ENCODE peak calls at places on chromosomes 4 and X, in seven cellular contexts. K, A, I, C, J, G and D are unnamed samples.

GRCh38 chr4:109875106-109875505 is 27.2 kb downstream of the LRIT3 start:
- DNase-seq in C (no peak), A (no peak), K (no peak), J (no peak), G (no peak), I (no peak), D (no peak)

GRCh38 chr4:76213415-76214268 is at the start of gene SCARB2:
- DNase-seq in J (peak), K (peak), G (peak), A (peak), I (peak), C (peak), D (peak)

GRCh38 chrX:93422693-93423092 is 250.7 kb downstream of the NAP1L3 start:
- DNase-seq in K (no peak), C (no peak), J (no peak), I (peak), G (no peak), A (peak), D (no peak)

GRCh38 chr4:15921592-15921932 is 17.0 kb downstream of the FGFBP1 start:
- DNase-seq in K (no peak), A (no peak), C (no peak), G (no peak), J (no peak), I (no peak), D (no peak)

GRCh38 chr4:6492027-6492590 is 19.7 kb upstream of the PPP2R2C start:
- DNase-seq in I (no peak), A (no peak), J (no peak), G (no peak), C (no peak), K (no peak), D (no peak)

GRCh38 chrX:30690330-30690729 is 37.1 kb downstream of the GK start:
- DNase-seq in G (no peak), I (no peak), A (no peak), K (no peak), C (no peak), J (no peak), D (no peak)

GRCh38 chr4:54499308-54500074 is 158.3 kb upstream of the KIT start:
- DNase-seq in K (no peak), A (peak), J (peak), C (no peak), G (no peak), I (peak), D (no peak)

GRCh38 chr4:78129383-78130108 is 72.4 kb downstream of the FRAS1 start:
- DNase-seq in C (no peak), I (no peak), A (no peak), J (no peak), K (no peak), G (no peak), D (no peak)

GRCh38 chrX:132958086-132958703 is at the start of gene HS6ST2:
- DNase-seq in A (peak), K (no peak), C (peak), J (no peak), I (no peak), G (no peak), D (no peak)

GRCh38 chr4:174714393-174715211 is 114.4 kb downstream of the GLRA3 start:
- DNase-seq in J (no peak), A (peak), I (peak), K (no peak), C (no peak), G (no peak), D (no peak)

GRCh38 chr4:121041307-121042090 is 30.8 kb downstream of the NDNF start:
- DNase-seq in G (no peak), J (no peak), K (no peak), C (no peak), I (peak), A (no peak), D (no peak)

GRCh38 chrX:50874878-50875277 is 35.7 kb upstream of the BMP15 start:
- DNase-seq in A (peak), G (no peak), K (no peak), I (no peak), J (no peak), C (no peak), D (no peak)

GRCh38 chr4:86250006-86250405 is 109.8 kb downstream of the MAPK10 start:
- DNase-seq in G (no peak), C (no peak), K (no peak), J (no peak), I (no peak), A (no peak), D (no peak)

GRCh38 chr4:86644892-86645291 is 50.8 kb downstream of the PTPN13 start:
- DNase-seq in A (no peak), J (no peak), G (no peak), C (no peak), I (no peak), K (no peak), D (no peak)

GRCh38 chr4:878796-879729 is 53.1 kb downstream of the GAK start:
- DNase-seq in J (no peak), C (no peak), G (no peak), I (no peak), A (no peak), K (no peak), D (no peak)

GRCh38 chrX:121254336-121254735 is 206.9 kb downstream of the GLUD2 start:
- DNase-seq in J (no peak), I (peak), A (peak), C (no peak), G (no peak), K (no peak), D (no peak)

GRCh38 chr4:41218703-41219102 is 4.4 kb upstream of the APBB2 start:
- DNase-seq in J (no peak), A (no peak), I (no peak), C (no peak), K (no peak), G (no peak), D (no peak)

GRCh38 chr4:135269125-135269772 is 1067.7 kb upstream of the PABPC4L start:
- DNase-seq in A (no peak), G (no peak), C (no peak), J (no peak), I (no peak), K (no peak), D (no peak)

GRCh38 chr4:120843840-120844527 is 78.5 kb downstream of the PRDM5 start:
- DNase-seq in K (no peak), C (no peak), A (peak), J (no peak), I (peak), G (no peak), D (no peak)

GRCh38 chr4:23741586-23742240 is 148.1 kb downstream of the PPARGC1A start:
- DNase-seq in G (no peak), J (no peak), I (no peak), C (no peak), K (no peak), A (no peak), D (no peak)

GRCh38 chr4:47106561-47106960 is 75.2 kb downstream of the GABRB1 start:
- DNase-seq in K (no peak), C (no peak), A (no peak), G (no peak), J (no peak), I (no peak), D (no peak)

GRCh38 chr4:112472318-112472717 is 43.7 kb downstream of the NEUROG2 start:
- DNase-seq in I (no peak), K (no peak), G (no peak), A (no peak), J (no peak), C (no peak), D (no peak)

GRCh38 chrX:122272011-122272410 is 912.1 kb upstream of the GRIA3 start:
- DNase-seq in I (no peak), J (no peak), G (no peak), K (no peak), C (no peak), A (no peak), D (no peak)

GRCh38 chr4:85548841-85549240 is 73.9 kb downstream of the ARHGAP24 start:
- DNase-seq in I (no peak), C (no peak), J (no peak), A (no peak), K (no peak), G (no peak), D (no peak)

GRCh38 chr4:54101190-54102041 is 1.5 kb downstream of the GSX2 start:
- DNase-seq in G (no peak), I (no peak), K (no peak), C (no peak), J (no peak), A (peak), D (no peak)

GRCh38 chr4:46820154-46820553 is 88.9 kb downstream of the COX7B2 start:
- DNase-seq in J (no peak), I (no peak), K (no peak), C (no peak), G (no peak), A (no peak), D (no peak)

GRCh38 chrX:134753185-134754008 is 95.1 kb upstream of the PLAC1 start:
- DNase-seq in G (no peak), I (peak), A (no peak), K (no peak), C (no peak), J (peak), D (no peak)
- TF ChIP-seq CTCF in G (no peak), I (peak), A (no peak), K (no peak), C (no peak), J (peak), D (peak)

DNA sequence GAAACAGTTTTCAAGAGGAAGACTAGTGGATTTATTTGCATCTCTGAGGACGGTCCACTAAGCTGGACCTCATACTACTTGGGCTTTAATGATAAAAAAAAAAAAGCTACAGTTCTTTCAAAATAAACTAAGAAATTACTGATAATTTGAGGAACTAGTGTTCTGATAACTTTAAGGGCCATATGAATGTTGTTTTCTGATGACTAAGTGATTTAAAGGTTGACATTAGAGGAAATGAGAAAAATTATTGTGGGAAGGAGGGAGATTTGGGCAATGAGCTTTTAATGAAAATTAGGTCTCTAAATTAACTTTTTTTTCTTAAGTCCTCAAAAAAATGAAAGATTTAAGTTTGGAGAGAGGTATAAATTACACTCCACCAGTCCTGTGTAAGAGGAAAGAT is 60.8 kb upstream of the IL2 start:
- DNase-seq in I (no peak), K (no peak), J (no peak), A (no peak), G (no peak), C (no peak), D (no peak)
- TF ChIP-seq CTCF in I (no peak), K (no peak), J (no peak), A (no peak), G (no peak), C (no peak), D (no peak)

GRCh38 chrX:63436865-63437264 is 85.7 kb upstream of the SPIN4 start:
- DNase-seq in J (no peak), C (no peak), A (no peak), K (no peak), G (no peak), I (no peak), D (no peak)
- TF ChIP-seq CTCF in J (no peak), C (no peak), A (no peak), K (no peak), G (no peak), I (no peak), D (no peak)

DNA sequence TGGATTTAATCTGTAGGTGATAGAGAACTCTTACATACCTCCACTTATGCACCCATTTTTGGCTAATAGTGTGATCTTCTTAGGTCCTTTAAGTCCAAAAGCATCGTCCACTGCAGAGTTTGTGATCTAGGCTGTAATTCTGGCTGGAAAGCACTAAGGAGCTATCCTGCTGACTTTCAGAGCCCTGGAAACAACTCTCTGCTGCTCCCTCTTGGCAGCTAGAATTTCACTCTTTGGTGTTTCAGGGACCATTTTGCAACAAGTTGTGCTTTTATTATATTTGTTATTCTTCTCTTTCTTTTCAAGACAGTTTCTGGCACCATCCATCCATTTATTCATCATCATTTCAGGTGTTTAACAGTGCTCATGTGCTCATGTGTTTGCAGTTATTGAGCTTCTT is 130.0 kb downstream of the RBM46 start:
- DNase-seq in C (no peak), K (no peak), J (no peak), I (peak), A (peak), G (no peak), D (no peak)
- TF ChIP-seq CTCF in C (no peak), K (no peak), J (peak), I (peak), A (peak), G (no peak), D (no peak)

GRCh38 chr4:142844782-142845181 is 1.3 kb downstream of the INPP4B start:
- DNase-seq in K (no peak), J (no peak), G (no peak), C (no peak), I (peak), A (no peak), D (no peak)

GRCh38 chr4:142845293-142846070 is 619 bp downstream of the INPP4B start:
- DNase-seq in C (peak), A (peak), K (no peak), I (peak), J (no peak), G (no peak), D (no peak)

GRCh38 chr4:142846729-142847606 is 867 bp upstream of the INPP4B start:
- DNase-seq in I (peak), K (no peak), J (peak), C (peak), A (peak), G (no peak), D (no peak)

GRCh38 chr4:142846105-142846728 is at the start of gene INPP4B:
- DNase-seq in K (peak), C (peak), J (peak), G (no peak), A (peak), I (peak), D (peak)

DNA sequence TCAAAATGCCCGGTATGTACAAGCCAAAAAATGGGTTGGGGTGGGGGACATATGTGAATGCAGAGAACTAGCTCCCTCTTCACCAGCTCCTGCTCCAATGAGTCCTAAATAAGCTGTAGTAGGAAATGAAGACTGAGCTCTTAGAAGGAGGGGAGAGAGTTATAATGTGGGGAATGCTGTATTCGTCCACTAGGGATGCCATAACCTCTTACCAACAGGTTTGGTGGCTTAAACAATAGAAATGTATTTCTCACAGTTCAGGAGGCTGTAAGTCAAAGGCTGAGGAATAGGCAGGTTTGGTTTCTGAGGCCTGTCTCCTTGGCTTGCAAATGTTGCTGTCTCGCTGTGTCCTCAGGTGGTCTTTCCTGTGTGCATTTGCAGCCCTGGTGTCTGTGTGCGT is 4.4 kb upstream of the INPP4B start:
- DNase-seq in J (peak), K (no peak), A (peak), C (no peak), I (peak), G (no peak), D (no peak)
- TF ChIP-seq CTCF in J (peak), K (no peak), A (peak), C (no peak), I (peak), G (no peak), D (peak)

GRCh38 chr4:42654606-42655005 is 2.3 kb downstream of the ATP8A1 start:
- DNase-seq in A (no peak), I (peak), J (peak), K (no peak), G (no peak), C (no peak), D (no peak)

GRCh38 chr4:42656736-42656985 is 244 bp downstream of the ATP8A1 start:
- DNase-seq in C (no peak), A (no peak), G (peak), I (no peak), J (no peak), K (no peak), D (no peak)

GRCh38 chr4:42655248-42655647 is 1.7 kb downstream of the ATP8A1 start:
- DNase-seq in A (no peak), J (no peak), K (no peak), C (no peak), G (no peak), I (no peak), D (no peak)

GRCh38 chr4:42655921-42656735 is 777 bp downstream of the ATP8A1 start:
- DNase-seq in J (no peak), I (peak), C (peak), K (peak), A (peak), G (no peak), D (no peak)

DNA sequence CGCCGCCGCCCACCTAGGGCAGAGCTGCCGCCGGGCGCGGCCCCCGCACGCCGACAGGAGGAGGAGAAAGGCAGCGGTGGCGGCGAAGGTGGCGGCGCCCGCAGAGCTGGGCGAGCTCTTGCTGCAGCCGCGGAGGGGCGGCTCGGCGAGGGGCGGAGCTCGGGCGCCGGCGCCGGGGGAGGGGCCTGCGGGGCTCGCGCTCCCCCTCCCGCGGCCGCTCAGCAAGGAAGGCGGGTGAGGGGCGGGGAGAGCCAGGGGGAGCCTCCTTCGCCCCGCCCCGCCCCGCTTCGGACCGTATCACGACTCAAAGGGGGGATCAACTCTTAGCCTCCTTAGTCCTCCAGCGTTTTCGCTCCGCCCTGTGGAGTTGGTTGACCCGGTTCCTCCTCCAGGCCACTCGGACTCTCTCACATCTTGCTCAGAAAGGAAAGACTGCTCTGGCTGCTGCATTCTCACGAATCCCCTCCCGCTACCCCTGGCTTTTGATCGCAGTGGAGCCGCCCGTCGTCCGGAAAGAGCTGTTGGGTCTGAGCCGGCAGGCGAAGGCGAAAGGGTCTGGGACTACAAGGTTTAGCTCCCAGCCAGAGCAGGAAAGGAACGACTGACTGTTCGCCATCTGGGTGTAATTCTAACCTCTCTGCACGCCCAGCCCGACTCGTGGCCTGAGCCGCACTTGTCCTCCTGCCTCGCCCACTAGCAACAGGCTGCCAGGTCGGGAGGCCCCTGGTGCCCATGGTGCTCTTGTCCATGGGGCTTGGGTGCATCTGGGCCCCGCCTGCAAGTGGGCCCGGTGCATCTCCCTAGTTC is at the start of gene ATP8A1:
- DNase-seq in A (peak), K (peak), I (peak), C (peak), J (peak), G (peak), D (peak)
- TF ChIP-seq CTCF in A (no peak), K (peak), I (no peak), C (no peak), J (no peak), G (no peak), D (no peak)

GRCh38 chr4:147994491-147995385 is 262.9 kb downstream of the ARHGAP10 start:
- DNase-seq in C (no peak), J (no peak), K (no peak), G (no peak), I (no peak), A (no peak), D (no peak)
- TF ChIP-seq CTCF in C (no peak), J (no peak), K (no peak), G (no peak), I (no peak), A (no peak), D (no peak)